ENCODE peak calls at places on chromosomes 5 and 9, in ten cellular contexts. H is brain microvascular endothelial cell, M is dorsolateral prefrontal cortex, G is colonic mucosa, Y is upper lobe of right lung, C is transverse colon, P is mucosa of descending colon, N is cardiac muscle cell, J is cardiac fibroblast, R is sigmoid colon. S is an unnamed sample.

GRCh38 chr5:72178910-72179815 is 71.9 kb downstream of the MAP1B start:
- DNase-seq in J (peak; percentile 95), H (peak; percentile 89), N (no peak), R (peak; percentile 86), C (peak; percentile 26), G (peak; percentile 27), P (peak; percentile 32), M (peak; percentile 64), Y (no peak), S (peak; percentile 74)

GRCh38 chr5:92559743-92560142 is 1021.3 kb downstream of the NR2F1-AS1 start:
- DNase-seq in P (no peak), M (no peak), G (no peak), H (peak; percentile 48), R (no peak), N (no peak), C (no peak), J (peak; percentile 66), Y (no peak), S (peak; percentile 18)

GRCh38 chr5:6043491-6044310 is 334.6 kb downstream of the MED10 start:
- DNase-seq in P (no peak), Y (no peak), N (no peak), H (no peak), R (no peak), M (no peak), J (no peak), C (no peak), G (no peak), S (no peak)

GRCh38 chr5:59236996-59237395 is 654.1 kb downstream of the RAB3C start:
- DNase-seq in C (no peak), H (peak; percentile 29), G (no peak), P (no peak), J (no peak), N (no peak), M (no peak), Y (no peak), R (no peak), S (peak; percentile 21)

GRCh38 chr9:113842086-113842485 is 34.0 kb upstream of the ZNF618 start:
- DNase-seq in P (no peak), H (no peak), M (no peak), R (no peak), Y (no peak), N (no peak), J (peak; percentile 7), C (no peak), G (no peak), S (no peak)

GRCh38 chr5:61767231-61768080 is 435.4 kb downstream of the ZSWIM6 start:
- DNase-seq in H (no peak), C (no peak), J (no peak), M (no peak), P (no peak), G (no peak), Y (no peak), N (no peak), R (no peak), S (no peak)

GRCh38 chr5:1011741-1012315 is 3.2 kb downstream of the NKD2 start:
- DNase-seq in M (no peak), Y (peak; percentile 50), C (no peak), N (no peak), R (peak; percentile 56), G (no peak), J (no peak), P (no peak), H (no peak), S (no peak)

GRCh38 chr9:118577121-118577520 is 792.1 kb downstream of the BRINP1 start:
- DNase-seq in J (peak; percentile 88), Y (no peak), N (no peak), H (no peak), P (no peak), R (no peak), M (no peak), C (no peak), G (no peak), S (peak; percentile 52)

GRCh38 chr9:136943291-136944093 is 1.0 kb downstream of the FBXW5 start:
- DNase-seq in J (peak; percentile 45), C (peak; percentile 43), M (no peak), H (peak; percentile 21), Y (peak; percentile 79), R (peak; percentile 64), G (no peak), P (peak; percentile 55), N (peak; percentile 57), S (peak; percentile 42)

GRCh38 chr9:121160025-121160424 is 41.6 kb downstream of the RAB14 start:
- DNase-seq in G (no peak), C (no peak), R (no peak), J (no peak), Y (no peak), H (no peak), M (no peak), P (no peak), N (no peak), S (no peak)

GRCh38 chr5:65742565-65743231 is 20.7 kb downstream of the NLN start:
- DNase-seq in P (peak; percentile 17), N (peak; percentile 35), H (peak; percentile 61), M (no peak), Y (no peak), J (peak; percentile 88), G (no peak), C (no peak), R (no peak), S (peak; percentile 83)

GRCh38 chr5:118692811-118693342 is 295.5 kb downstream of the DTWD2 start:
- DNase-seq in C (no peak), J (no peak), H (no peak), M (no peak), P (no peak), G (no peak), N (peak; percentile 42), Y (no peak), R (no peak), S (peak; percentile 1)

GRCh38 chr5:88644676-88645075 is 238.3 kb downstream of the MEF2C start:
- DNase-seq in G (no peak), J (no peak), P (no peak), C (no peak), Y (no peak), M (no peak), R (no peak), N (no peak), H (no peak), S (no peak)

DNA sequence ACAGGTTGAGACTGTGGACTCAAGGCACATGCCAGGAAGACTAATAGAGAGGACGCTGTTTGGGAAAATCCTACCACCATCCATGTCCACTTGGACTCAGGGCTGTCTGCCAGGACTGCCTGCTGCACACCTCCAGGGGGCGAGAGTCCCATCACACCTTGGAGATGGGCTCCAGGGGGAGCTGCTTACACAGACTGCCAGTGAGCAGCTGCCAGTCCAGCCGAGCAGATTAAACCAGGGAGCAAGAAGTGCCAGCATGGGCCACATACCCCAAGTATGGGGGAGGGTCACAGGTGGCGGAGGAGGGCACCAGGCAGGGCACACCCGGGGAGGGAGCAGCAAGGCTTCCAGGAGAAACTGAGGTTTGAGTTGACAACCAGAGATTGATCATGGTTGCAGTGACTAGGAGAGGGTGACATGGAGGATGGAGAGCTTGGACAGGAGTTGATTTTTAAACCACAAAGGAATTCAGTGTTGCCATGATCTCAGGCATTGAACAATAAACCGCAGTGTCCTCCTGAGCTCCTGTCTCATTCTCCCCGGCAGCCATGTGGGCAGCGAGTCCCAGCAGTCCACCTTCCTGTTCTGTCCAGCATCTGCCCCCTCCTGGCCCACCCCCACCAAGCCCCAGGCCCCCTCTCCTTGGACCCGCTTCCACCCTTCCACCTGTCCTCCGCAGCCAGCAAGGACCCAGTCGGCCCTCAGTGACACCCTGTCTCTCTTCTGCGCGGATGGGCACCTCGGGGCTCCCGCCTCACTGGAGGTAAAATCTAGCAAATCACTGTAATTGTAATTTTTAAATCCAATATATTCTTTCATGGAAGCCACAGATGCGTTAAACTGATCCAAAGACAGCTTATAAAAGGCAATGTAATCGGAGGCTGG is 3.1 kb upstream of the VAV2 start:
- DNase-seq in P (no peak), Y (peak; percentile 54), H (no peak), R (no peak), C (no peak), M (no peak), J (no peak), G (no peak), N (no peak), S (peak; percentile 24)
- TF ChIP-seq CTCF in P (no peak), Y (no peak), H (peak; percentile 48), R (no peak), C (no peak), M (no peak), J (peak; percentile 28), G (no peak), N (no peak), S (peak; percentile 20)

GRCh38 chr9:29213374-29214161 is 1640.3 kb upstream of the C9orf72 start:
- DNase-seq in G (no peak), P (no peak), R (no peak), H (no peak), C (no peak), Y (peak; percentile 59), M (no peak), N (peak; percentile 59), J (no peak), S (peak; percentile 53)
- H3K4me3 ChIP-seq in G (peak within 1 kb of the TSS; percentile 17), P (no peak within 1 kb of the TSS), R (peak within 1 kb of the TSS; percentile 47), H (peak within 1 kb of the TSS; percentile 60), C (no peak within 1 kb of the TSS), Y (peak within 1 kb of the TSS; percentile 31), M (peak within 1 kb of the TSS; percentile 64), N (peak within 1 kb of the TSS; percentile 39), J (peak within 1 kb of the TSS; percentile 45), S (peak within 1 kb of the TSS; percentile 37)

GRCh38 chr5:146052780-146053179 is 52.6 kb downstream of the PLAC8L1 start:
- DNase-seq in R (no peak), P (no peak), J (no peak), N (peak; percentile 29), Y (no peak), C (no peak), M (no peak), H (no peak), G (no peak), S (no peak)
- TF ChIP-seq CTCF in R (no peak), P (no peak), J (peak; percentile 32), N (peak; percentile 41), Y (peak; percentile 7), C (no peak), M (no peak), H (peak; percentile 58), G (no peak), S (peak; percentile 47)

GRCh38 chr5:115842089-115842881 is 550 bp downstream of the AP3S1 start:
- DNase-seq in R (no peak), J (no peak), G (peak; percentile 32), Y (no peak), N (peak; percentile 92), P (peak; percentile 31), M (peak; percentile 22), H (no peak), C (no peak), S (no peak)

GRCh38 chr5:115844321-115844817 is 2.6 kb downstream of the AP3S1 start:
- DNase-seq in R (no peak), H (no peak), G (no peak), J (no peak), Y (no peak), P (no peak), C (no peak), M (no peak), N (no peak), S (no peak)

GRCh38 chr5:115841382-115842088 is at the start of the genes AP3S1 and ATG12:
- DNase-seq in N (peak; percentile 93), G (peak; percentile 94), H (peak; percentile 89), Y (peak; percentile 96), M (peak; percentile 92), J (peak; percentile 94), C (peak; percentile 93), R (peak; percentile 95), P (peak; percentile 96), S (peak; percentile 94)

GRCh38 chr5:115842952-115843351 is 1.2 kb downstream of the AP3S1 start:
- DNase-seq in Y (no peak), J (no peak), M (no peak), N (no peak), H (no peak), P (no peak), R (no peak), G (no peak), C (no peak), S (no peak)

GRCh38 chr5:115843444-115844130 is 1.9 kb downstream of the AP3S1 start:
- DNase-seq in R (no peak), P (no peak), C (no peak), M (no peak), N (no peak), J (no peak), H (no peak), Y (no peak), G (no peak), S (no peak)
- H3K4me3 ChIP-seq in R (peak overlapping the region; percentile 87), P (no peak overlapping the region), C (no peak overlapping the region), M (peak overlapping the region; percentile 94), N (peak overlapping the region; percentile 71), J (peak overlapping the region; percentile 92), H (peak overlapping the region; percentile 86), Y (peak overlapping the region; percentile 94), G (no peak overlapping the region), S (peak overlapping the region; percentile 82)